ENCODE peak calls at places on chromosomes 7 and 10, in eight cellular contexts. Q, E, O, S, Z, B, R and P are unnamed samples.
A peak's percentile ranks its signal among the peaks of the same experiment; 100 is the strongest.

GRCh38 chr7:113289140-113289740 is 170.9 kb upstream of the SMIM30 start:
- DNase-seq in E (no peak), R (no peak), O (peak; percentile 51), Q (no peak), S (no peak), Z (no peak), B (no peak), P (no peak)

GRCh38 chr10:70176441-70176840 is 6.1 kb upstream of the SAR1A start:
- DNase-seq in Z (no peak), Q (no peak), B (no peak), O (no peak), R (no peak), E (no peak), S (no peak), P (no peak)

GRCh38 chr10:72088879-72089585 is 681 bp upstream of the SPOCK2 start:
- DNase-seq in Z (no peak), B (no peak), S (no peak), O (no peak), R (no peak), Q (no peak), E (peak; percentile 20), P (peak; percentile 64)

GRCh38 chr7:28224675-28225074 is 44.1 kb upstream of the JAZF1 start:
- DNase-seq in Z (no peak), R (no peak), S (no peak), O (no peak), E (no peak), Q (no peak), B (no peak), P (no peak)

GRCh38 chr10:51215956-51216834 is 141.9 kb downstream of the PRKG1 start:
- DNase-seq in S (no peak), B (no peak), O (no peak), Q (no peak), R (no peak), Z (no peak), E (no peak), P (no peak)

GRCh38 chr10:28810062-28810870 is 132.9 kb downstream of the BAMBI start:
- DNase-seq in Q (no peak), B (no peak), O (no peak), Z (no peak), S (no peak), R (no peak), E (no peak), P (no peak)

GRCh38 chr10:32104622-32105509 is 48.6 kb upstream of the KIF5B start:
- DNase-seq in S (no peak), O (no peak), Z (no peak), B (no peak), E (no peak), Q (no peak), R (no peak), P (no peak)

GRCh38 chr7:107951896-107952295 is 51.1 kb downstream of the LAMB1 start:
- DNase-seq in B (no peak), O (no peak), S (no peak), Z (no peak), E (no peak), Q (no peak), R (no peak), P (no peak)

GRCh38 chr7:158054611-158055010 is 533.0 kb downstream of the PTPRN2 start:
- DNase-seq in S (no peak), B (no peak), Q (no peak), Z (no peak), R (no peak), O (no peak), E (no peak), P (no peak)

GRCh38 chr10:133537551-133538545 is 10.7 kb downstream of the CYP2E1 start:
- DNase-seq in S (no peak), B (no peak), Q (no peak), R (no peak), Z (no peak), E (no peak), O (no peak), P (no peak)

GRCh38 chr7:95470452-95470851 is 15.3 kb upstream of the ASB4 start:
- DNase-seq in E (no peak), Z (no peak), B (no peak), Q (peak; percentile 41), S (no peak), R (no peak), O (no peak), P (no peak)

GRCh38 chr10:102509387-102509786 is 5.6 kb downstream of the SUFU start:
- DNase-seq in Z (no peak), S (peak; percentile 28), O (no peak), E (no peak), Q (no peak), R (no peak), B (no peak), P (no peak)

GRCh38 chr7:4439444-4439843 is 242.7 kb upstream of the FOXK1 start:
- DNase-seq in E (no peak), Z (no peak), R (no peak), O (no peak), S (no peak), Q (no peak), B (no peak), P (peak; percentile 24)

GRCh38 chr7:4436361-4436899 is 245.7 kb upstream of the FOXK1 start:
- DNase-seq in Z (no peak), E (no peak), O (no peak), S (no peak), R (no peak), Q (peak; percentile 48), B (no peak), P (no peak)

GRCh38 chr7:4434306-4434705 is 247.8 kb upstream of the FOXK1 start:
- DNase-seq in O (no peak), Z (no peak), S (no peak), B (no peak), Q (no peak), R (no peak), E (no peak), P (no peak)

GRCh38 chr7:4436936-4437335 is 245.2 kb upstream of the FOXK1 start:
- DNase-seq in E (no peak), S (no peak), O (no peak), R (no peak), Z (no peak), B (no peak), Q (no peak), P (no peak)

GRCh38 chr7:4438723-4439245 is 243.3 kb upstream of the FOXK1 start:
- DNase-seq in Z (no peak), Q (no peak), S (no peak), B (no peak), R (no peak), O (no peak), E (no peak), P (no peak)
- H3K9me3 ChIP-seq in Z (no peaks in the 10 kb centered on the region), Q (no peaks in the 10 kb centered on the region), S (no peaks in the 10 kb centered on the region), B (no peaks in the 10 kb centered on the region), R (no peaks in the 10 kb centered on the region), O (no peaks in the 10 kb centered on the region), E (no peaks in the 10 kb centered on the region), P (no peaks in the 10 kb centered on the region)

GRCh38 chr7:123748734-123749536 is at the start of gene WASL:
- DNase-seq in Q (peak; percentile 73), O (peak; percentile 81), S (peak; percentile 90), Z (peak; percentile 95), B (peak; percentile 93), E (peak; percentile 87), R (peak; percentile 93), P (peak; percentile 87)

GRCh38 chr7:123747089-123747488 is 1.7 kb downstream of the WASL start:
- DNase-seq in E (no peak), B (no peak), S (no peak), Q (no peak), O (no peak), Z (no peak), R (no peak), P (no peak)

GRCh38 chr7:123746055-123746454 is 2.7 kb downstream of the WASL start:
- DNase-seq in S (no peak), E (no peak), Q (no peak), B (no peak), R (no peak), Z (no peak), O (no peak), P (no peak)

GRCh38 chr7:123748171-123748733 is 551 bp downstream of the WASL start:
- DNase-seq in S (peak; percentile 19), O (no peak), Q (peak; percentile 48), R (peak; percentile 61), Z (no peak), E (peak; percentile 5), B (peak; percentile 33), P (peak; percentile 41)

GRCh38 chr7:123747620-123748141 is 1.1 kb downstream of the WASL start:
- DNase-seq in O (peak; percentile 39), B (peak; percentile 66), R (peak; percentile 62), Z (peak; percentile 30), Q (peak; percentile 58), S (peak; percentile 75), E (peak; percentile 34), P (peak; percentile 53)
- TF ChIP-seq POLR2A in O (no peak), B (peak; percentile 21), R (no peak), Z (no peak), Q (no peak), S (peak; percentile 65), E (peak; percentile 36), P (peak; percentile 61)

DNA sequence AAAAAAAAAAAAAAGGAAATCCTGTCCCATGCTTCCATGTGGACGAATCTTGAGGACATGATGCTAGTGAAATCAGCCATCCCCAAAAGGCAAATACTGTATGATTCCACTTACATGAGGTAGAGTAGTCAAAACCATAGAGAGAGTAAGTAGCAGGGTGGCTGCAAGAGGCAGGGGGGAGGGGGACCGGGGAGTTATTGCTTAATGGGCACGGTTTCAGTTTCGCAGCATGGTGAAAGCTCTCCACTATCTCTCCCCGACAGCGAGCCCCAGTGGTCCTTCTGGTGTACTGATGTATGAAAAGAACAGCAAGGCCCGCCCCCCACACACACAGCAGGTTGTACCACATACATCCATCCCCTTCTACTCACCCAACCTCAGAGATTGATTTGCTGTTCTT is 32.8 kb downstream of the NOD1 start:
- DNase-seq in R (peak; percentile 65), B (peak; percentile 72), Q (peak; percentile 6), Z (peak; percentile 61), O (no peak), E (peak; percentile 69), S (peak; percentile 39), P (peak; percentile 44)
- TF ChIP-seq CTCF in R (no peak), B (no peak), Q (no peak), Z (no peak), O (no peak), E (peak; percentile 17), S (no peak), P (peak; percentile 22)

GRCh38 chr7:156861212-156861611 is 31.8 kb downstream of the LMBR1 start:
- DNase-seq in Z (no peak), S (no peak), O (no peak), Q (no peak), E (no peak), B (no peak), R (no peak), P (no peak)

GRCh38 chr7:156854654-156855053 is 38.3 kb downstream of the LMBR1 start:
- DNase-seq in O (no peak), B (no peak), R (no peak), Z (no peak), S (no peak), Q (no peak), E (no peak), P (no peak)

GRCh38 chr7:156857757-156858156 is 35.2 kb downstream of the LMBR1 start:
- DNase-seq in O (no peak), Q (no peak), E (no peak), B (no peak), S (no peak), Z (no peak), R (no peak), P (no peak)

DNA sequence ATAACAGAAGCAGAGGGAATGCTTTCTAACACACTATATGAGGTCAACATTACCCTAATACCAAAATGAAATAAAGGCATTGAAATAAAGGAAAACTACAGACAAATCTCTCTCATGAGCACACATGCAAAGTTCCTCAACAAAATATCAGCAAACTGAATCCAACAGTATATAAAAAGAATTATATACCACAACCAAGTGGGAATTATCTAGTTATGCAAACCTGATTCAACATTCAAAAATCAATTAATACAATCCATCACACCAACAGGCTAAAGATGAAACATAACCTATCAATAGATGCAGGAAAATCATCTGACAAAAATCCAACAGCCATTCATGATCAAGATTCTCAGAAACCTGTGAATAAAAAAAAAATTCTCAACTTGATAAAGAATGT is 34.5 kb downstream of the LMBR1 start:
- DNase-seq in Q (no peak), E (no peak), B (no peak), R (no peak), O (no peak), S (no peak), Z (no peak), P (no peak)
- H3K9me3 ChIP-seq in Q (peaks cover 32% of the 10 kb centered on the region), E (peaks cover 67% of the 10 kb centered on the region), B (no peaks in the 10 kb centered on the region), R (peaks cover 30% of the 10 kb centered on the region), O (peaks cover 3% of the 10 kb centered on the region), S (no peaks in the 10 kb centered on the region), Z (peaks cover 5% of the 10 kb centered on the region), P (no peaks in the 10 kb centered on the region)